ENCODE peak calls at places on chromosomes 7 and 10, in seven cellular contexts. J is right atrium auricular region, B is heart left ventricle, S is tibial artery, X is astrocyte, A is SJSA1, W is IMR-90. H is an unnamed sample.
A peak's percentile ranks its signal among the peaks of the same experiment; 100 is the strongest.

GRCh38 chr7:150356265-150356897 is 12.2 kb upstream of the REPIN1 start:
- DNase-seq in J (no peak), B (no peak), S (peak; percentile 5), X (no peak), A (no peak), W (peak; percentile 33), H (no peak)

GRCh38 chr7:140697447-140698143 is 1.1 kb downstream of the NDUFB2 start:
- DNase-seq in J (no peak), B (no peak), S (no peak), X (peak; percentile 53), A (peak; percentile 17), W (peak; percentile 64), H (no peak)

GRCh38 chr7:46534593-46535271 is 613.7 kb upstream of the IGFBP3 start:
- DNase-seq in J (no peak), B (no peak), S (peak; percentile 72), X (peak; percentile 89), A (no peak), W (peak; percentile 93), H (no peak)

GRCh38 chr7:53609185-53609584 is 573.8 kb downstream of the POM121L12 start:
- DNase-seq in J (no peak), B (no peak), S (no peak), X (no peak), A (no peak), W (no peak), H (no peak)

GRCh38 chr10:89591111-89591795 is 53.8 kb downstream of the PANK1 start:
- DNase-seq in J (no peak), B (peak; percentile 62), S (no peak), X (peak; percentile 16), A (no peak), W (peak; percentile 52), H (no peak)

GRCh38 chr7:132270517-132270916 is 305.8 kb downstream of the PLXNA4 start:
- DNase-seq in J (no peak), B (no peak), S (no peak), X (no peak), A (no peak), W (peak; percentile 12), H (no peak)

GRCh38 chr7:27842094-27842493 is 102.1 kb downstream of the TAX1BP1 start:
- DNase-seq in J (no peak), B (no peak), S (no peak), X (no peak), A (no peak), W (no peak), H (peak; percentile 55)

GRCh38 chr10:130018253-130018652 is 54.2 kb upstream of the EBF3 start:
- DNase-seq in J (peak; percentile 26), B (no peak), S (peak; percentile 20), X (peak; percentile 47), A (peak; percentile 23), W (peak; percentile 63), H (no peak)

GRCh38 chr7:91251877-91252276 is 12.4 kb upstream of the FZD1 start:
- DNase-seq in J (no peak), B (no peak), S (no peak), X (no peak), A (no peak), W (no peak), H (no peak)

GRCh38 chr7:64098-64521 is 128.3 kb upstream of the FAM20C start:
- DNase-seq in J (peak; percentile 73), B (peak; percentile 61), S (peak; percentile 81), X (peak; percentile 43), A (peak; percentile 62), W (peak; percentile 74), H (peak; percentile 83)

GRCh38 chr7:12694817-12695216 is 7.4 kb downstream of the ARL4A start:
- DNase-seq in J (no peak), B (no peak), S (no peak), X (no peak), A (no peak), W (no peak), H (no peak)

GRCh38 chr7:5497158-5498103 is 73.8 kb upstream of the TNRC18 start:
- DNase-seq in J (no peak), B (no peak), S (no peak), X (no peak), A (no peak), W (no peak), H (no peak)

GRCh38 chr10:61744469-61744868 is 81.7 kb downstream of the CABCOCO1 start:
- DNase-seq in J (no peak), B (no peak), S (no peak), X (no peak), A (no peak), W (no peak), H (no peak)

GRCh38 chr7:99036531-99037175 is 107.3 kb downstream of the SMURF1 start:
- DNase-seq in J (peak; percentile 76), B (peak; percentile 39), S (peak; percentile 86), X (peak; percentile 89), A (no peak), W (peak; percentile 65), H (peak; percentile 51)

GRCh38 chr7:133562617-133563016 is 309.7 kb downstream of the EXOC4 start:
- DNase-seq in J (no peak), B (no peak), S (no peak), X (peak; percentile 80), A (no peak), W (peak; percentile 41), H (no peak)

GRCh38 chr7:106484562-106484961 is 176.4 kb downstream of the CCDC71L start:
- DNase-seq in J (no peak), B (no peak), S (peak; percentile 72), X (peak; percentile 47), A (no peak), W (peak; percentile 23), H (no peak)

GRCh38 chr7:134636008-134636449 is 10.6 kb upstream of the BPGM start:
- DNase-seq in J (no peak), B (no peak), S (no peak), X (no peak), A (no peak), W (no peak), H (no peak)

GRCh38 chr10:36542493-36542892 is 582.9 kb upstream of the ANKRD30A start:
- DNase-seq in J (no peak), B (no peak), S (no peak), X (peak; percentile 0), A (no peak), W (no peak), H (no peak)

GRCh38 chr10:3364768-3365480 is 192.3 kb upstream of the PITRM1 start:
- DNase-seq in J (no peak), B (no peak), S (no peak), X (no peak), A (no peak), W (no peak), H (no peak)

GRCh38 chr7:27113991-27114866 is 11.7 kb upstream of the HOXA2 start:
- DNase-seq in J (no peak), B (no peak), S (peak; percentile 77), X (peak; percentile 74), A (peak; percentile 70), W (peak; percentile 69), H (peak; percentile 55)

GRCh38 chr7:155490697-155491628 is 33.0 kb downstream of the EN2 start:
- DNase-seq in J (no peak), B (peak; percentile 76), S (no peak), X (no peak), A (no peak), W (no peak), H (no peak)

GRCh38 chr7:78438433-78438832 is 639.9 kb downstream of the PHTF2 start:
- DNase-seq in J (no peak), B (no peak), S (no peak), X (no peak), A (no peak), W (no peak), H (no peak)

GRCh38 chr7:24572421-24573007 is 738 bp upstream of the PALS2 start:
- DNase-seq in J (peak; percentile 75), B (peak; percentile 40), S (peak; percentile 66), X (peak; percentile 53), A (no peak), W (peak; percentile 32), H (peak; percentile 22)

GRCh38 chr7:24576171-24577052 is 3.2 kb downstream of the PALS2 start:
- DNase-seq in J (no peak), B (no peak), S (no peak), X (peak; percentile 65), A (no peak), W (peak; percentile 77), H (peak; percentile 30)

GRCh38 chr7:24573554-24574338 is 494 bp downstream of the PALS2 start:
- DNase-seq in J (peak; percentile 60), B (peak; percentile 53), S (peak; percentile 70), X (peak; percentile 54), A (peak; percentile 57), W (peak; percentile 50), H (peak; percentile 51)

GRCh38 chr7:24573008-24573553 is at the start of gene PALS2:
- DNase-seq in J (peak; percentile 60), B (peak; percentile 65), S (peak; percentile 84), X (peak; percentile 60), A (peak; percentile 70), W (peak; percentile 58), H (peak; percentile 67)

GRCh38 chr7:24574365-24574764 is 1.1 kb downstream of the PALS2 start:
- DNase-seq in J (no peak), B (no peak), S (no peak), X (peak; percentile 12), A (no peak), W (peak; percentile 18), H (no peak)
- H3K27ac ChIP-seq in J (peak overlapping the region; percentile 66), B (no peak overlapping the region), S (peak overlapping the region; percentile 89), X (peak overlapping the region; percentile 59), A (no peak overlapping the region), W (peak overlapping the region; percentile 65), H (no peak overlapping the region)

GRCh38 chr10:99527526-99528255 is 5.1 kb upstream of the NKX2-3 start:
- DNase-seq in J (no peak), B (no peak), S (no peak), X (no peak), A (no peak), W (no peak), H (no peak)
- H3K27me3 ChIP-seq in J (peaks cover 68% of the 10 kb centered on the region), B (peaks cover 100% of the 10 kb centered on the region), S (peaks cover 4% of the 10 kb centered on the region), X (peaks cover 98% of the 10 kb centered on the region), A (peaks cover 63% of the 10 kb centered on the region), W (peaks cover 92% of the 10 kb centered on the region), H (no peaks in the 10 kb centered on the region)

GRCh38 chr10:27188897-27189296 is 33.7 kb downstream of the MASTL start:
- DNase-seq in J (no peak), B (no peak), S (no peak), X (no peak), A (no peak), W (no peak), H (no peak)

GRCh38 chr10:27190508-27190907 is 35.4 kb downstream of the MASTL start:
- DNase-seq in J (no peak), B (no peak), S (no peak), X (no peak), A (no peak), W (no peak), H (no peak)

GRCh38 chr10:27192284-27192683 is 37.1 kb downstream of the MASTL start:
- DNase-seq in J (no peak), B (no peak), S (no peak), X (peak; percentile 93), A (peak; percentile 89), W (peak; percentile 95), H (no peak)

DNA sequence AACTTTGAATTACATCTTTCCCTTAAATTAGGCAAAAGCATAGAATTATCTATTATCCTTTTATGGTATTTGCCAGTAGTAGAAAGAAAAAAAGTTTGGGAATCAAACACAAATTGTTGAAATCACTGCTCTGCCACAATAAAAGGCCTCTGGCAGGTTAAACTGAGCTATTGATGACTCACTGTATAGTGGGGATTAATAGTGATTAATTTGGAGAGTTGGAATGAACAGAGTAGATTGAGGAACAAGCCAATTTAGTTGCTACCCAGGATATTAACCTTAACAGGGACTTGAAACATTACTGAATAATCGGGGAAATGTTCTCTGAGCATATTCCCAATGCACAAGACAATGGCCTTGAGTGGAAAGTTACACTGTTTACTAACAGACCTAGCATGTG is 33.1 kb downstream of the MASTL start:
- DNase-seq in J (no peak), B (no peak), S (no peak), X (no peak), A (no peak), W (no peak), H (no peak)
- H3K36me3 ChIP-seq in J (no peaks in the 10 kb centered on the region), B (no peaks in the 10 kb centered on the region), S (no peaks in the 10 kb centered on the region), X (peaks cover 9% of the 10 kb centered on the region), A (peaks cover 20% of the 10 kb centered on the region), W (peaks cover 6% of the 10 kb centered on the region), H (no peaks in the 10 kb centered on the region)

GRCh38 chr10:102287538-102287937 is 42.2 kb downstream of the GBF1 start:
- DNase-seq in J (no peak), B (no peak), S (no peak), X (no peak), A (no peak), W (no peak), H (no peak)
- H3K27ac ChIP-seq in J (no peak overlapping the region), B (no peak overlapping the region), S (no peak overlapping the region), X (no peak overlapping the region), A (no peak overlapping the region), W (no peak overlapping the region), H (no peak overlapping the region)

H was measured in WERI-Rb-1.